ENCODE peak calls at places on chromosomes 1 and 21, in nine cellular contexts. U is CD8-positive, alpha-beta T cell; Z is pancreas; I is NB4; Q is tibial artery; D is transverse colon; V is fibroblast of mammary gland; H is adrenal gland; T is kidney epithelial cell. Y is an unnamed sample.

GRCh38 chr1:151720974-151721787 is at the start of gene RIIAD1:
- DNase-seq in H (no peak), Z (no peak), D (no peak), V (peak), Q (no peak), I (peak), T (no peak), U (peak), Y (no peak)

GRCh38 chr21:46486481-46487000 is 27.9 kb downstream of the DIP2A start:
- DNase-seq in D (no peak), U (no peak), H (no peak), T (no peak), Z (no peak), V (no peak), Q (no peak), I (no peak), Y (no peak)

GRCh38 chr1:219505886-219506285 is 107.0 kb downstream of the ZC3H11B start:
- DNase-seq in T (no peak), V (no peak), H (no peak), Z (no peak), Q (no peak), U (no peak), D (no peak), I (no peak), Y (peak)

GRCh38 chr1:148318123-148318899 is 164.8 kb downstream of the PPIAL4G start:
- DNase-seq in I (peak), T (no peak), D (peak), U (peak), H (no peak), Q (no peak), Z (no peak), V (no peak), Y (no peak)

GRCh38 chr1:114169509-114169908 is 15.8 kb upstream of the SYT6 start:
- DNase-seq in T (no peak), Q (no peak), D (no peak), I (no peak), Z (no peak), U (no peak), H (no peak), V (no peak), Y (no peak)

GRCh38 chr1:71532343-71532742 is 451.5 kb upstream of the ZRANB2 start:
- DNase-seq in Q (no peak), D (no peak), H (no peak), U (no peak), I (no peak), Z (no peak), T (no peak), V (no peak), Y (no peak)

GRCh38 chr1:28114844-28115243 is 26.4 kb upstream of the EYA3 start:
- DNase-seq in I (no peak), Q (no peak), T (no peak), D (no peak), U (no peak), H (no peak), V (no peak), Z (no peak), Y (no peak)

GRCh38 chr1:115184260-115184950 is 95.1 kb upstream of the TSPAN2 start:
- DNase-seq in T (no peak), I (no peak), U (no peak), Z (no peak), V (peak), Q (no peak), D (no peak), H (no peak), Y (no peak)

GRCh38 chr1:10253149-10253548 is 42.8 kb downstream of the KIF1B start:
- DNase-seq in U (no peak), H (no peak), V (no peak), D (no peak), Q (no peak), T (no peak), I (no peak), Z (no peak), Y (no peak)

GRCh38 chr1:66271904-66272254 is 262.1 kb upstream of the SGIP1 start:
- DNase-seq in D (peak), H (peak), U (no peak), V (peak), Z (no peak), Q (peak), I (no peak), T (no peak), Y (no peak)

GRCh38 chr1:109185357-109185756 is 28.4 kb upstream of the SARS1 start:
- DNase-seq in T (no peak), U (no peak), I (no peak), Z (no peak), D (no peak), H (no peak), Q (no peak), V (no peak), Y (no peak)

GRCh38 chr1:228102791-228103620 is at the start of gene C1orf35:
- DNase-seq in H (peak), T (no peak), Q (peak), Z (peak), U (peak), I (peak), V (peak), D (peak), Y (peak)

GRCh38 chr1:215807926-215808325 is 240.8 kb downstream of the KCTD3 start:
- DNase-seq in Z (no peak), I (no peak), H (no peak), D (no peak), U (no peak), V (no peak), T (no peak), Q (no peak), Y (no peak)

GRCh38 chr1:245704765-245705164 is 550.0 kb downstream of the KIF26B start:
- DNase-seq in H (peak), I (peak), Z (no peak), U (no peak), D (no peak), Q (no peak), T (no peak), V (peak), Y (peak)

GRCh38 chr1:7232441-7232840 is 447.2 kb downstream of the CAMTA1 start:
- DNase-seq in Z (no peak), H (no peak), I (no peak), U (no peak), Q (no peak), T (no peak), D (no peak), V (no peak), Y (no peak)

GRCh38 chr1:4397196-4397595 is 257.2 kb upstream of the AJAP1 start:
- DNase-seq in I (no peak), V (no peak), H (no peak), D (no peak), T (no peak), U (no peak), Q (no peak), Z (no peak), Y (no peak)

GRCh38 chr1:29708381-29708780 is 472.1 kb downstream of the PTPRU start:
- DNase-seq in Q (no peak), U (no peak), H (no peak), I (no peak), V (peak), T (no peak), D (no peak), Z (no peak), Y (no peak)

GRCh38 chr1:11880911-11881748 is 22.4 kb upstream of the NPPB start:
- DNase-seq in Z (no peak), I (no peak), V (no peak), U (no peak), D (no peak), T (no peak), H (peak), Q (no peak), Y (no peak)

GRCh38 chr1:8394456-8395321 is 76.8 kb downstream of the SLC45A1 start:
- DNase-seq in V (peak), U (no peak), T (no peak), H (no peak), I (no peak), Z (no peak), Q (no peak), D (no peak), Y (peak)

GRCh38 chr21:45413922-45414321 is 9.0 kb downstream of the COL18A1 start:
- DNase-seq in T (no peak), Q (no peak), Z (no peak), D (no peak), I (no peak), V (no peak), H (no peak), U (no peak), Y (no peak)

GRCh38 chr1:164857439-164857838 is 298.5 kb downstream of the PBX1 start:
- DNase-seq in U (no peak), Z (no peak), D (no peak), Q (no peak), V (no peak), T (no peak), I (no peak), H (no peak), Y (no peak)

GRCh38 chr21:14616303-14617039 is 70.4 kb upstream of the SAMSN1 start:
- DNase-seq in D (no peak), Q (no peak), H (no peak), Z (no peak), I (no peak), V (peak), U (no peak), T (no peak), Y (no peak)

GRCh38 chr1:206112600-206113301 is 4.4 kb downstream of the AVPR1B start:
- DNase-seq in T (no peak), Q (no peak), V (no peak), Z (peak), H (no peak), D (peak), U (no peak), I (no peak), Y (no peak)

GRCh38 chr1:215405211-215405610 is 161.9 kb upstream of the KCTD3 start:
- DNase-seq in T (no peak), Z (no peak), D (no peak), V (peak), U (no peak), H (no peak), I (no peak), Q (no peak), Y (peak)

GRCh38 chr21:31576428-31576827 is 83.1 kb upstream of the SOD1 start:
- DNase-seq in V (peak), H (no peak), Z (no peak), T (no peak), U (no peak), I (no peak), D (no peak), Q (no peak), Y (no peak)

GRCh38 chr21:41880153-41880552 is 1.0 kb upstream of the PRDM15 start:
- DNase-seq in V (no peak), T (no peak), U (no peak), Q (no peak), I (no peak), D (no peak), Z (no peak), H (no peak), Y (no peak)

GRCh38 chr1:215407575-215407974 is 159.5 kb upstream of the KCTD3 start:
- DNase-seq in U (no peak), V (peak), H (no peak), Q (no peak), I (no peak), D (no peak), Z (no peak), T (no peak), Y (no peak)

GRCh38 chr1:221741364-221741970 is 422 bp downstream of the DUSP10 start:
- DNase-seq in Q (peak), U (peak), V (no peak), H (peak), D (peak), I (peak), T (no peak), Z (no peak), Y (no peak)

GRCh38 chr1:36988741-36989193 is 45.5 kb downstream of the GRIK3 start:
- DNase-seq in H (no peak), Q (no peak), Z (no peak), V (no peak), T (no peak), D (no peak), I (no peak), U (no peak), Y (no peak)

GRCh38 chr1:66374561-66375111 is 159.3 kb upstream of the SGIP1 start:
- DNase-seq in Q (no peak), D (no peak), Z (no peak), H (no peak), V (peak), U (peak), I (peak), T (peak), Y (peak)

GRCh38 chr1:4511374-4511773 is 143.0 kb upstream of the AJAP1 start:
- DNase-seq in Z (no peak), I (no peak), U (no peak), V (no peak), Q (no peak), H (no peak), D (no peak), T (no peak), Y (no peak)

GRCh38 chr1:31501505-31501904 is 74.8 kb upstream of the TINAGL1 start:
- DNase-seq in Q (no peak), H (no peak), V (no peak), Z (no peak), T (no peak), U (no peak), D (no peak), I (no peak), Y (no peak)
- TF ChIP-seq CTCF in Q (no peak), H (no peak), V (peak), Z (no peak), T (no peak), U (no peak), D (no peak), I (peak), Y (peak)

GRCh38 chr1:226308723-226309397 is at the start of gene LIN9:
- DNase-seq in D (peak), H (peak), T (peak), Q (peak), U (peak), V (peak), Z (peak), I (peak), Y (peak)

GRCh38 chr1:226310637-226311195 is 1.8 kb upstream of the LIN9 start:
- DNase-seq in T (no peak), Z (no peak), U (no peak), Q (no peak), D (peak), I (peak), V (no peak), H (no peak), Y (no peak)

GRCh38 chr1:226311376-226311775 is 2.4 kb upstream of the LIN9 start:
- DNase-seq in H (no peak), T (no peak), I (no peak), U (no peak), Z (no peak), Q (no peak), D (no peak), V (no peak), Y (no peak)

GRCh38 chr1:226309398-226310122 is 596 bp upstream of the LIN9 start:
- DNase-seq in T (no peak), Q (no peak), Z (no peak), V (peak), U (peak), H (peak), I (no peak), D (no peak), Y (no peak)

GRCh38 chr1:226310123-226310540 is 1.2 kb upstream of the LIN9 start:
- DNase-seq in V (no peak), D (no peak), U (no peak), I (peak), H (no peak), Z (no peak), Q (no peak), T (no peak), Y (no peak)
- H3K4me3 ChIP-seq in V (peak), D (no peak), U (no peak), I (peak), H (no peak), Z (no peak), Q (peak), T (no peak), Y (no peak)

GRCh38 chr1:90841477-90841876 is 124.4 kb upstream of the BARHL2 start:
- DNase-seq in T (no peak), Z (no peak), I (no peak), H (no peak), U (no peak), Q (no peak), V (no peak), D (no peak), Y (no peak)
- TF ChIP-seq CTCF in T (no peak), Z (no peak), I (no peak), H (no peak), U (no peak), Q (no peak), V (no peak), D (no peak), Y (no peak)

DNA sequence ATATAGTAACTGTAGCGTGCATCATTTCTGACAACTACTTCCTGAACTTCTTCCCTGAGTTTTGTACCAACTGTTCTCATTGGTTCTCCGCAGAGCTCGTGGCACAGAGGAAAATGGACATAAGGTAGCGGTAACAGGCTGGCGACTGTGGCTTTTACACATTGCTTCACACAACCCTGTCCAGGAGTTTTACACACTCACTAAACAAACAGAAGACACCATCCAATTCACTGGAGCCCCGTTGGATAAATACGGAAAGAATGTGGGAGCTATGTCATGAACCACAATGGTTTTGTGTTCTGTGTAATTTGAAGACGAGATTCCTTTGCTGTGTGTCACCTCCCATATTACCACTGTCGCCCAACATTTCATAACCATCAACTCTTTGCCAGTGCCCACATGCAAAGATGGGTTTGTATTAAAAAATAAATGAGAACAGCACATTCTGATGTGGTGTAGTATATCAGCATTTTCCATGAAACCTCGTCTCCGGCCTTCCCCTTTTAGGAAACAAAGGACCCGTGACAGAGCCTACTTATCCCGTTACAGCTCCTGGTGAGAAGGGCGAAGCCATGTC is 47.3 kb upstream of the ENAH start:
- DNase-seq in U (no peak), T (peak), D (no peak), V (peak), H (no peak), Q (peak), I (no peak), Z (no peak), Y (peak)
- H3K4me3 ChIP-seq in U (no peak), T (no peak), D (no peak), V (no peak), H (no peak), Q (no peak), I (no peak), Z (no peak), Y (peak)